ENCODE peak calls at places on chromosomes 2 and 18, in seven cellular contexts. A is aorta; R is A549; E is CD8-positive, alpha-beta T cell; N is T-cell; Q is CD4-positive, alpha-beta T cell; F is activated T-helper 17 cell treated with anti-CD3 and anti-CD28 coated beads, Interleukin-2, amount 50 U/mL, for 72 hours. C is an unnamed sample.

GRCh38 chr2:181114021-181114420 is 133.6 kb downstream of the UBE2E3 start:
- ATAC-seq in A (no peak), R (no peak), N (no peak), F (no peak), E (no peak), Q (no peak), C (no peak)

GRCh38 chr18:72342933-72343332 is 201.2 kb downstream of the CBLN2 start:
- ATAC-seq in R (no peak), A (no peak), E (no peak), N (no peak), F (no peak), Q (no peak), C (no peak)

GRCh38 chr2:230960026-230960425 is 35.0 kb upstream of the GPR55 start:
- ATAC-seq in R (no peak), N (no peak), A (no peak), F (no peak), E (no peak), Q (no peak), C (no peak)

GRCh38 chr2:224039080-224039769 is at the start of gene SERPINE2:
- ATAC-seq in N (peak), E (peak), F (peak), Q (peak), R (peak), A (peak), C (peak)

GRCh38 chr18:45617284-45617683 is 2.0 kb downstream of the SLC14A2 start:
- ATAC-seq in F (peak), E (no peak), N (no peak), R (peak), A (peak), Q (no peak), C (no peak)

GRCh38 chr2:65030481-65030880 is 25.7 kb upstream of the CEP68 start:
- ATAC-seq in F (no peak), Q (no peak), N (no peak), R (no peak), A (no peak), E (no peak), C (peak)

GRCh38 chr18:5627756-5628511 is 84.1 kb upstream of the EPB41L3 start:
- ATAC-seq in N (no peak), Q (no peak), E (no peak), R (no peak), A (no peak), F (no peak), C (no peak)

GRCh38 chr2:152635635-152636298 is 81.5 kb downstream of the PRPF40A start:
- ATAC-seq in R (peak), Q (peak), E (peak), F (peak), N (peak), A (peak), C (peak)

GRCh38 chr2:51084750-51085149 is 52.8 kb upstream of the NRXN1 start:
- ATAC-seq in F (no peak), N (no peak), A (no peak), E (no peak), Q (no peak), R (no peak), C (no peak)

GRCh38 chr2:33510589-33510968 is 34.1 kb downstream of the RASGRP3 start:
- ATAC-seq in E (no peak), F (no peak), R (no peak), N (no peak), Q (no peak), A (no peak), C (no peak)

GRCh38 chr2:181780159-181781081 is 100.1 kb upstream of the NEUROD1 start:
- ATAC-seq in A (no peak), F (no peak), Q (no peak), E (no peak), R (peak), N (no peak), C (peak)

GRCh38 chr2:42300527-42300926 is 60.5 kb downstream of the COX7A2L start:
- ATAC-seq in Q (no peak), R (no peak), A (no peak), E (no peak), N (no peak), F (no peak), C (no peak)

GRCh38 chr2:136005462-136006205 is 20.2 kb upstream of the DARS1 start:
- ATAC-seq in F (peak), Q (no peak), N (no peak), A (no peak), R (no peak), E (no peak), C (peak)

GRCh38 chr2:32363588-32363987 is 6.8 kb downstream of the BIRC6 start:
- ATAC-seq in Q (no peak), A (no peak), R (no peak), F (no peak), E (no peak), N (no peak), C (peak)

GRCh38 chr2:222423632-222424280 is 587 bp upstream of the SGPP2 start:
- ATAC-seq in E (peak), A (no peak), F (peak), N (no peak), Q (peak), R (no peak), C (peak)

GRCh38 chr18:76988015-76988826 is 144.4 kb downstream of the MBP start:
- ATAC-seq in Q (no peak), R (no peak), A (no peak), E (no peak), F (no peak), N (no peak), C (peak)

GRCh38 chr2:194116861-194117260 is 1540.2 kb upstream of the SLC39A10 start:
- ATAC-seq in Q (no peak), F (no peak), A (no peak), E (no peak), N (no peak), R (no peak), C (no peak)

GRCh38 chr2:190696792-190697398 is 48.0 kb downstream of the NAB1 start:
- ATAC-seq in A (no peak), E (no peak), Q (no peak), N (no peak), F (no peak), R (no peak), C (no peak)

GRCh38 chr2:128017561-128017960 is 10.3 kb downstream of the SAP130 start:
- ATAC-seq in Q (no peak), F (no peak), A (no peak), R (no peak), N (no peak), E (no peak), C (no peak)

C was measured in stimulated activated memory B cell treated with anti-CD40 and anti-IgM and Interleukin-4, amounts not matched to agents 10 μg/mL and 1 μg/mL and 100 μg/mL, for 72 hours.